ENCODE peak calls at places on chromosomes 2 and 18, in seven cellular contexts. One of them, this sample, is unnamed.

GRCh38 chr2:16625201-16625729 is 40.4 kb downstream of the CYRIA start:
- DNase-seq in Calu3: no peak
- DNase-seq in colonic mucosa: no peak
- DNase-seq in neural crest cell: no peak
- DNase-seq in fibroblast of lung: no peak
- DNase-seq in astrocyte of the spinal cord: no peak
- DNase-seq in upper lobe of right lung: peak; percentile 67
- DNase-seq in this sample: peak; percentile 89

GRCh38 chr2:69088471-69088870 is 75.5 kb downstream of the ANTXR1 start:
- DNase-seq in astrocyte of the spinal cord: no peak
- DNase-seq in Calu3: no peak
- DNase-seq in neural crest cell: no peak
- DNase-seq in upper lobe of right lung: no peak
- DNase-seq in fibroblast of lung: peak; percentile 28
- DNase-seq in colonic mucosa: no peak
- DNase-seq in this sample: no peak

GRCh38 chr2:40034198-40034597 is 255.1 kb upstream of the THUMPD2 start:
- DNase-seq in Calu3: no peak
- DNase-seq in fibroblast of lung: peak; percentile 88
- DNase-seq in upper lobe of right lung: no peak
- DNase-seq in neural crest cell: no peak
- DNase-seq in astrocyte of the spinal cord: peak; percentile 81
- DNase-seq in colonic mucosa: no peak
- DNase-seq in this sample: no peak

GRCh38 chr2:29568135-29568534 is 353.3 kb downstream of the ALK start:
- DNase-seq in neural crest cell: no peak
- DNase-seq in fibroblast of lung: no peak
- DNase-seq in colonic mucosa: no peak
- DNase-seq in astrocyte of the spinal cord: no peak
- DNase-seq in Calu3: no peak
- DNase-seq in upper lobe of right lung: no peak
- DNase-seq in this sample: no peak

GRCh38 chr2:160557903-160558302 is 64.3 kb upstream of the RBMS1 start:
- DNase-seq in neural crest cell: no peak
- DNase-seq in Calu3: no peak
- DNase-seq in upper lobe of right lung: no peak
- DNase-seq in astrocyte of the spinal cord: no peak
- DNase-seq in fibroblast of lung: no peak
- DNase-seq in colonic mucosa: no peak
- DNase-seq in this sample: no peak

GRCh38 chr2:40127890-40128548 is 323.9 kb downstream of the SLC8A1 start:
- DNase-seq in colonic mucosa: no peak
- DNase-seq in upper lobe of right lung: no peak
- DNase-seq in neural crest cell: no peak
- DNase-seq in fibroblast of lung: peak; percentile 89
- DNase-seq in astrocyte of the spinal cord: peak; percentile 81
- DNase-seq in Calu3: no peak
- DNase-seq in this sample: no peak

GRCh38 chr2:11938196-11938595 is 191.8 kb downstream of the LPIN1 start:
- DNase-seq in Calu3: no peak
- DNase-seq in colonic mucosa: peak; percentile 31
- DNase-seq in astrocyte of the spinal cord: no peak
- DNase-seq in neural crest cell: no peak
- DNase-seq in upper lobe of right lung: no peak
- DNase-seq in fibroblast of lung: no peak
- DNase-seq in this sample: no peak

GRCh38 chr18:31657823-31658669 is 26.3 kb downstream of the B4GALT6 start:
- DNase-seq in upper lobe of right lung: no peak
- DNase-seq in fibroblast of lung: no peak
- DNase-seq in neural crest cell: no peak
- DNase-seq in Calu3: no peak
- DNase-seq in astrocyte of the spinal cord: peak; percentile 19
- DNase-seq in colonic mucosa: peak; percentile 34
- DNase-seq in this sample: no peak

GRCh38 chr2:215736653-215737290 is 276.6 kb downstream of the MREG start:
- DNase-seq in fibroblast of lung: peak; percentile 73
- DNase-seq in Calu3: no peak
- DNase-seq in neural crest cell: no peak
- DNase-seq in upper lobe of right lung: no peak
- DNase-seq in colonic mucosa: no peak
- DNase-seq in astrocyte of the spinal cord: peak; percentile 60
- DNase-seq in this sample: no peak

GRCh38 chr2:40213616-40214015 is 238.3 kb downstream of the SLC8A1 start:
- DNase-seq in astrocyte of the spinal cord: no peak
- DNase-seq in neural crest cell: no peak
- DNase-seq in Calu3: no peak
- DNase-seq in upper lobe of right lung: no peak
- DNase-seq in colonic mucosa: no peak
- DNase-seq in fibroblast of lung: peak; percentile 20
- DNase-seq in this sample: no peak

GRCh38 chr2:232464534-232464865 is 8.5 kb downstream of the ALPI start:
- DNase-seq in Calu3: no peak
- DNase-seq in upper lobe of right lung: peak; percentile 34
- DNase-seq in fibroblast of lung: no peak
- DNase-seq in neural crest cell: no peak
- DNase-seq in astrocyte of the spinal cord: no peak
- DNase-seq in colonic mucosa: no peak
- DNase-seq in this sample: no peak

GRCh38 chr2:2942225-2942624 is 435.4 kb downstream of the EIPR1 start:
- DNase-seq in colonic mucosa: no peak
- DNase-seq in fibroblast of lung: no peak
- DNase-seq in neural crest cell: no peak
- DNase-seq in Calu3: no peak
- DNase-seq in upper lobe of right lung: no peak
- DNase-seq in astrocyte of the spinal cord: no peak
- DNase-seq in this sample: no peak

GRCh38 chr18:21134895-21135294 is 23.3 kb upstream of the ROCK1 start:
- DNase-seq in astrocyte of the spinal cord: no peak
- DNase-seq in neural crest cell: no peak
- DNase-seq in upper lobe of right lung: no peak
- DNase-seq in colonic mucosa: no peak
- DNase-seq in Calu3: peak; percentile 18
- DNase-seq in fibroblast of lung: peak; percentile 4
- DNase-seq in this sample: no peak

GRCh38 chr2:118310016-118310877 is 222.0 kb downstream of the INSIG2 start:
- DNase-seq in astrocyte of the spinal cord: peak; percentile 62
- DNase-seq in neural crest cell: peak; percentile 33
- DNase-seq in upper lobe of right lung: peak; percentile 71
- DNase-seq in fibroblast of lung: peak; percentile 58
- DNase-seq in Calu3: peak; percentile 33
- DNase-seq in colonic mucosa: peak; percentile 33
- DNase-seq in this sample: no peak

GRCh38 chr18:47283476-47283875 is 32.0 kb upstream of the SKOR2 start:
- DNase-seq in neural crest cell: no peak
- DNase-seq in astrocyte of the spinal cord: peak; percentile 18
- DNase-seq in colonic mucosa: no peak
- DNase-seq in Calu3: peak; percentile 30
- DNase-seq in upper lobe of right lung: no peak
- DNase-seq in fibroblast of lung: peak; percentile 5
- DNase-seq in this sample: no peak

GRCh38 chr2:237626813-237627451 is 455 bp upstream of the LRRFIP1 start:
- DNase-seq in upper lobe of right lung: peak; percentile 64
- DNase-seq in Calu3: no peak
- DNase-seq in fibroblast of lung: no peak
- DNase-seq in neural crest cell: no peak
- DNase-seq in colonic mucosa: no peak
- DNase-seq in astrocyte of the spinal cord: no peak
- DNase-seq in this sample: no peak

GRCh38 chr2:46236006-46236875 is 61.0 kb upstream of the EPAS1 start:
- DNase-seq in fibroblast of lung: no peak
- DNase-seq in upper lobe of right lung: no peak
- DNase-seq in Calu3: no peak
- DNase-seq in colonic mucosa: no peak
- DNase-seq in astrocyte of the spinal cord: no peak
- DNase-seq in neural crest cell: no peak
- DNase-seq in this sample: no peak

GRCh38 chr18:74152270-74152669 is 3.9 kb downstream of the TIMM21 start:
- DNase-seq in upper lobe of right lung: no peak
- DNase-seq in Calu3: no peak
- DNase-seq in colonic mucosa: no peak
- DNase-seq in fibroblast of lung: no peak
- DNase-seq in astrocyte of the spinal cord: no peak
- DNase-seq in neural crest cell: no peak
- DNase-seq in this sample: no peak

GRCh38 chr18:74146756-74147155 is 878 bp downstream of the FBXO15 start:
- DNase-seq in Calu3: no peak
- DNase-seq in neural crest cell: no peak
- DNase-seq in fibroblast of lung: peak; percentile 14
- DNase-seq in astrocyte of the spinal cord: no peak
- DNase-seq in colonic mucosa: no peak
- DNase-seq in upper lobe of right lung: no peak
- DNase-seq in this sample: no peak

GRCh38 chr18:74148543-74149070 is 284 bp downstream of the TIMM21 start:
- DNase-seq in Calu3: no peak
- DNase-seq in neural crest cell: no peak
- DNase-seq in colonic mucosa: no peak
- DNase-seq in upper lobe of right lung: no peak
- DNase-seq in astrocyte of the spinal cord: no peak
- DNase-seq in fibroblast of lung: no peak
- DNase-seq in this sample: no peak

GRCh38 chr18:74147779-74148542 is at the start of the genes FBXO15 and TIMM21:
- DNase-seq in upper lobe of right lung: peak; percentile 98
- DNase-seq in astrocyte of the spinal cord: peak; percentile 99
- DNase-seq in Calu3: peak; percentile 93
- DNase-seq in fibroblast of lung: peak; percentile 96
- DNase-seq in colonic mucosa: peak; percentile 96
- DNase-seq in neural crest cell: peak; percentile 87
- DNase-seq in this sample: peak; percentile 91

GRCh38 chr18:74147491-74147778 is 199 bp downstream of the FBXO15 start:
- DNase-seq in fibroblast of lung: no peak
- DNase-seq in astrocyte of the spinal cord: no peak
- DNase-seq in Calu3: no peak
- DNase-seq in neural crest cell: no peak
- DNase-seq in upper lobe of right lung: no peak
- DNase-seq in colonic mucosa: no peak
- DNase-seq in this sample: no peak
- TF ChIP-seq CTCF in fibroblast of lung: no peak
- TF ChIP-seq CTCF in astrocyte of the spinal cord: no peak
- TF ChIP-seq CTCF in Calu3: peak; percentile 16
- TF ChIP-seq CTCF in neural crest cell: no peak
- TF ChIP-seq CTCF in upper lobe of right lung: no peak
- TF ChIP-seq CTCF in colonic mucosa: no peak
- TF ChIP-seq CTCF in this sample: no peak

DNA sequence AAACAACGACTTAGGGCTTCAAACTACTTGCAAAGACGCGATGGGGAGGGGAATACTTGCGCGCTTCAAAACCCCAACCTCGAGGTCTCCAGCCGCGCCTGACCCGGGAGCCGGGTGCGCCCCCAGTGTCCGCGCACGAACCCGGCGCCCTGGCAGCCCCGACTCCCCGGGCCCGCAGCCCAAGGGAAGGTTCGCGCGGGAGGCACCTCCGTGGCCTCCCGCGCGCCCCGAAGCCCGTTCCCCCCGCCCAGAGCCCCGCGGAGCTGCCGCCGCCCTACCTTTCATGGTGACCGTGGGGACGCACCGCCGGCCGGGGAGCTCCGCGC is 308 bp downstream of the COLEC12 start:
- DNase-seq in Calu3: no peak
- DNase-seq in astrocyte of the spinal cord: peak; percentile 53
- DNase-seq in colonic mucosa: no peak
- DNase-seq in fibroblast of lung: no peak
- DNase-seq in upper lobe of right lung: no peak
- DNase-seq in neural crest cell: peak; percentile 3
- DNase-seq in this sample: no peak
- TF ChIP-seq CTCF in Calu3: no peak
- TF ChIP-seq CTCF in astrocyte of the spinal cord: no peak
- TF ChIP-seq CTCF in colonic mucosa: no peak
- TF ChIP-seq CTCF in fibroblast of lung: no peak
- TF ChIP-seq CTCF in upper lobe of right lung: no peak
- TF ChIP-seq CTCF in neural crest cell: no peak
- TF ChIP-seq CTCF in this sample: no peak

GRCh38 chr18:9392726-9393125 is 58.2 kb downstream of the TWSG1 start:
- DNase-seq in astrocyte of the spinal cord: no peak
- DNase-seq in colonic mucosa: no peak
- DNase-seq in neural crest cell: no peak
- DNase-seq in fibroblast of lung: no peak
- DNase-seq in Calu3: no peak
- DNase-seq in upper lobe of right lung: no peak
- DNase-seq in this sample: no peak
- TF ChIP-seq CTCF in astrocyte of the spinal cord: no peak
- TF ChIP-seq CTCF in colonic mucosa: no peak
- TF ChIP-seq CTCF in neural crest cell: no peak
- TF ChIP-seq CTCF in fibroblast of lung: no peak
- TF ChIP-seq CTCF in Calu3: no peak
- TF ChIP-seq CTCF in upper lobe of right lung: no peak
- TF ChIP-seq CTCF in this sample: no peak

GRCh38 chr2:175007510-175007909 is 2.3 kb upstream of the CHN1 start:
- DNase-seq in astrocyte of the spinal cord: no peak
- DNase-seq in colonic mucosa: no peak
- DNase-seq in neural crest cell: no peak
- DNase-seq in Calu3: no peak
- DNase-seq in fibroblast of lung: no peak
- DNase-seq in upper lobe of right lung: no peak
- DNase-seq in this sample: no peak

GRCh38 chr2:175004730-175004979 is 526 bp downstream of the CHN1 start:
- DNase-seq in colonic mucosa: no peak
- DNase-seq in fibroblast of lung: no peak
- DNase-seq in upper lobe of right lung: no peak
- DNase-seq in Calu3: no peak
- DNase-seq in neural crest cell: no peak
- DNase-seq in astrocyte of the spinal cord: no peak
- DNase-seq in this sample: no peak

GRCh38 chr2:175003875-175004729 is 1.1 kb downstream of the CHN1 start:
- DNase-seq in upper lobe of right lung: no peak
- DNase-seq in colonic mucosa: no peak
- DNase-seq in neural crest cell: peak; percentile 38
- DNase-seq in Calu3: no peak
- DNase-seq in fibroblast of lung: peak; percentile 11
- DNase-seq in astrocyte of the spinal cord: peak; percentile 24
- DNase-seq in this sample: no peak

GRCh38 chr2:175002547-175003274 is 2.5 kb downstream of the CHN1 start:
- DNase-seq in Calu3: no peak
- DNase-seq in astrocyte of the spinal cord: no peak
- DNase-seq in neural crest cell: no peak
- DNase-seq in upper lobe of right lung: no peak
- DNase-seq in fibroblast of lung: peak; percentile 49
- DNase-seq in colonic mucosa: no peak
- DNase-seq in this sample: no peak

DNA sequence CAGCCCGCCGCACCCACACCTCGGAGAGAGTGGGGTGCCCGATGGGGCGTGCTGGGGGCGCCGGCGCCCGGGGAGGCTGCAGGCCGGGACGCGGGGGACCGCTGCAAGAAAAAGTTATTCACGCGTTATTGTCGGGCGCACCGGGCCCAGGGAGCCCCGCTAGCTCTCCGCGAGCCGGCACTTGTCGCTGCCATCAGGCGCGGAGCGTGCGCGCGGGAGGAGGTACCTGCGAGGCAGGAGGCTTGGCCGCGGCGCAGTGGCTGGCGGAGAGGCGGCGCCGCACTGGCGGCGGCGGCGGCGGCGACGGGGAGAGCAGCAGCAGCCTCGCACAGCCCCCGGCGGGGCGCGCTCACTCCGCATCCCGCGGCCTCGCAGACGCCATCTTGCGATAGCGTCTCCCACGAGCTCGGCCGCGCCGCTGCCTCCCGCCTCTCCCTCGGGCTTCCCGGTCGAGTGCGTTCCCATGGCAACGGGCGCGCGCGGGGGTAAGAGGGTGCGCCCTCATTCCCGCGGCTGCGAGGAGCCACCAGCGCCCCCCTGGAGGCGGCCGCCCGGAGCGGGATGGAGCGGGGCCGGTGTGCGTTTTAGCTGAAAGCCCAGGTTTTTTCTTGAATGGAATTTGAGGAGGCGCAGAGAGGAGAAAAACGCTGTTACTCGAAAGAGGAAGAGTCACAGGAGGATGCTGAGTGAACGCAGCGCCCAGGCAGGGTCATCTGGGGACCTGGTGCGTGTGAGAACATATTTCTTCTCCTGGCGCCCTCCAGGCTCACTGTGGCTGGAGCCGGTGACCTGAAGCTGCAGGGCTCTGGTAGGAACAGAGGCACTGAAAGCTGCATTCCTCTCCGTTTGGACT is at the start of gene CHN1:
- DNase-seq in upper lobe of right lung: peak; percentile 87
- DNase-seq in neural crest cell: peak; percentile 88
- DNase-seq in colonic mucosa: peak; percentile 73
- DNase-seq in astrocyte of the spinal cord: peak; percentile 64
- DNase-seq in fibroblast of lung: peak; percentile 74
- DNase-seq in Calu3: peak; percentile 63
- DNase-seq in this sample: no peak
- TF ChIP-seq CTCF in upper lobe of right lung: no peak
- TF ChIP-seq CTCF in neural crest cell: peak; percentile 33
- TF ChIP-seq CTCF in colonic mucosa: no peak
- TF ChIP-seq CTCF in astrocyte of the spinal cord: no peak
- TF ChIP-seq CTCF in fibroblast of lung: no peak
- TF ChIP-seq CTCF in Calu3: no peak
- TF ChIP-seq CTCF in this sample: no peak